ENCODE peak calls at places on chromosomes 3 and 15, in nine cellular contexts. A is AG10803, F is A549, G is RWPE1, N is tibial nerve, Y is hepatocyte, D is astrocyte of the spinal cord, W is Caco-2, J is foreskin fibroblast. L is an unnamed sample.

GRCh38 chr3:16552757-16553156 is 39.3 kb upstream of the RFTN1 start:
- DNase-seq in A (no peak), F (no peak), G (no peak), N (no peak), Y (no peak), D (no peak), W (no peak), J (no peak), L (no peak)

GRCh38 chr3:64936570-64936969 is 248.8 kb upstream of the ADAMTS9 start:
- DNase-seq in A (no peak), F (no peak), G (no peak), N (no peak), Y (no peak), D (peak), W (no peak), J (peak), L (no peak)

GRCh38 chr3:150177673-150178378 is 207.1 kb upstream of the PFN2 start:
- DNase-seq in A (peak), F (peak), G (peak), N (no peak), Y (no peak), D (peak), W (no peak), J (peak), L (peak)

GRCh38 chr3:16336876-16337275 is 71.9 kb downstream of the OXNAD1 start:
- DNase-seq in A (no peak), F (no peak), G (no peak), N (no peak), Y (no peak), D (no peak), W (no peak), J (no peak), L (no peak)

GRCh38 chr3:187015903-187016638 is 85.7 kb downstream of the ST6GAL1 start:
- DNase-seq in A (no peak), F (no peak), G (no peak), N (no peak), Y (no peak), D (no peak), W (no peak), J (no peak), L (no peak)

GRCh38 chr3:71859128-71859519 is 74.2 kb upstream of the PROK2 start:
- DNase-seq in A (peak), F (peak), G (no peak), N (no peak), Y (peak), D (no peak), W (no peak), J (no peak), L (no peak)

GRCh38 chr15:92062505-92062904 is 209.0 kb downstream of the SLCO3A1 start:
- DNase-seq in A (no peak), F (no peak), G (no peak), N (no peak), Y (no peak), D (no peak), W (no peak), J (no peak), L (no peak)

GRCh38 chr3:30426319-30426993 is 179.9 kb upstream of the TGFBR2 start:
- DNase-seq in A (peak), F (no peak), G (no peak), N (peak), Y (peak), D (peak), W (no peak), J (peak), L (peak)

GRCh38 chr3:133892546-133893231 is 3.0 kb downstream of the RAB6B start:
- DNase-seq in A (no peak), F (no peak), G (no peak), N (no peak), Y (no peak), D (no peak), W (no peak), J (no peak), L (no peak)

GRCh38 chr3:110783541-110783940 is 288.1 kb upstream of the NECTIN3 start:
- DNase-seq in A (no peak), F (no peak), G (no peak), N (no peak), Y (no peak), D (no peak), W (no peak), J (no peak), L (no peak)

GRCh38 chr3:71587958-71588357 is 4.4 kb upstream of the FOXP1 start:
- DNase-seq in A (no peak), F (no peak), G (no peak), N (no peak), Y (no peak), D (peak), W (no peak), J (no peak), L (no peak)

GRCh38 chr15:28020644-28021043 is 78.5 kb downstream of the OCA2 start:
- DNase-seq in A (no peak), F (no peak), G (no peak), N (no peak), Y (no peak), D (peak), W (no peak), J (no peak), L (no peak)

GRCh38 chr3:111568906-111569305 is 26.2 kb downstream of the ZBED2 start:
- DNase-seq in A (no peak), F (no peak), G (no peak), N (no peak), Y (no peak), D (no peak), W (no peak), J (no peak), L (no peak)

GRCh38 chr3:123028233-123028828 is 768 bp upstream of the SEMA5B start:
- DNase-seq in A (peak), F (peak), G (peak), N (peak), Y (peak), D (peak), W (peak), J (peak), L (peak)

GRCh38 chr3:126914226-126914625 is 68.7 kb upstream of the PLXNA1 start:
- DNase-seq in A (no peak), F (no peak), G (no peak), N (no peak), Y (no peak), D (no peak), W (no peak), J (no peak), L (no peak)

GRCh38 chr3:39186692-39187151 is 5.7 kb downstream of the XIRP1 start:
- DNase-seq in A (no peak), F (no peak), G (no peak), N (no peak), Y (no peak), D (no peak), W (no peak), J (no peak), L (no peak)

GRCh38 chr3:171807806-171808205 is 2.5 kb downstream of the PLD1 start:
- DNase-seq in A (no peak), F (no peak), G (no peak), N (no peak), Y (no peak), D (no peak), W (no peak), J (no peak), L (no peak)

GRCh38 chr3:121488628-121489027 is 57.2 kb downstream of the POLQ start:
- DNase-seq in A (no peak), F (no peak), G (peak), N (no peak), Y (peak), D (no peak), W (peak), J (no peak), L (no peak)

GRCh38 chr3:71132995-71133730 is 450.4 kb downstream of the FOXP1 start:
- DNase-seq in A (no peak), F (no peak), G (no peak), N (no peak), Y (no peak), D (no peak), W (no peak), J (no peak), L (no peak)

GRCh38 chr15:94943863-94944262 is 712.5 kb downstream of the MCTP2 start:
- DNase-seq in A (no peak), F (no peak), G (no peak), N (no peak), Y (no peak), D (no peak), W (no peak), J (no peak), L (no peak)

GRCh38 chr15:20294651-20295237 is 246.9 kb downstream of the GOLGA6L6 start:
- DNase-seq in A (no peak), F (no peak), G (no peak), N (no peak), Y (peak), D (no peak), W (peak), J (no peak), L (no peak)

GRCh38 chr15:100241572-100242479 is 99.9 kb downstream of the ADAMTS17 start:
- DNase-seq in A (no peak), F (peak), G (peak), N (peak), Y (peak), D (peak), W (peak), J (no peak), L (no peak)

GRCh38 chr3:14428087-14429067 is 26.0 kb downstream of the SLC6A6 start:
- DNase-seq in A (no peak), F (no peak), G (no peak), N (no peak), Y (no peak), D (peak), W (no peak), J (peak), L (no peak)

DNA sequence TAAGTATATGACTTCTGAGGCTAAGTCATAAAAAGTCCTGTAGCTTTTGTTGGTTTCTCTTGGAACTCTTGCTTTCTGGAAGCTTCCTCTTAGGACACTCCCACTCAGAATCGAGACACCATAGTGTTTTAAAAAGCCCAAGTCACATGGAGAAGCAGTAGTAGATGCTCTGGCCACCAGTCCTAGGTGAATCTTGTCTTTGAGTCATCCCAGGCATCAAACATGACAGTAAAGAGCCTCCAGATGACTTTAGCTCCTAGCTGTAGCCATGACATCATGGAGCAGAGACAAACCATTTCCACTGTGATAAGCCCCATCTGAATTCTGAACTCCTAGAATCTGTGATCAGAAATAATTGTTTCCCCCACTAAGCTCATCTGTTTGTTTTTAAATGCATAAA is 42.1 kb downstream of the ISL2 start:
- DNase-seq in A (no peak), F (no peak), G (no peak), N (no peak), Y (no peak), D (no peak), W (no peak), J (no peak), L (no peak)
- TF ChIP-seq CTCF in A (no peak), F (no peak), G (no peak), N (no peak), Y (no peak), D (no peak), W (no peak), J (no peak), L (no peak)

GRCh38 chr15:62165029-62165792 is at the start of gene C2CD4B:
- DNase-seq in A (no peak), F (peak), G (no peak), N (no peak), Y (peak), D (no peak), W (peak), J (no peak), L (no peak)
- TF ChIP-seq CTCF in A (no peak), F (no peak), G (no peak), N (no peak), Y (peak), D (no peak), W (no peak), J (no peak), L (no peak)

GRCh38 chr3:40588406-40588805 is 63.6 kb downstream of the ZNF621 start:
- DNase-seq in A (no peak), F (no peak), G (peak), N (no peak), Y (peak), D (no peak), W (peak), J (no peak), L (no peak)
- TF ChIP-seq CTCF in A (no peak), F (no peak), G (no peak), N (no peak), Y (peak), D (no peak), W (peak), J (no peak), L (no peak)

GRCh38 chr3:196288141-196288460 is 575 bp upstream of the PCYT1A start:
- DNase-seq in A (peak), F (no peak), G (no peak), N (no peak), Y (no peak), D (no peak), W (no peak), J (no peak), L (no peak)
- TF ChIP-seq CTCF in A (no peak), F (no peak), G (no peak), N (no peak), Y (no peak), D (no peak), W (no peak), J (no peak), L (no peak)

GRCh38 chr3:42749025-42749752 is 23.9 kb downstream of the CCDC13 start:
- DNase-seq in A (no peak), F (no peak), G (no peak), N (no peak), Y (no peak), D (no peak), W (no peak), J (no peak), L (no peak)

GRCh38 chr3:42751609-42752008 is 21.4 kb downstream of the CCDC13 start:
- DNase-seq in A (no peak), F (no peak), G (no peak), N (no peak), Y (no peak), D (no peak), W (no peak), J (no peak), L (no peak)

GRCh38 chr3:42750834-42751233 is 22.2 kb downstream of the CCDC13 start:
- DNase-seq in A (no peak), F (no peak), G (no peak), N (no peak), Y (no peak), D (no peak), W (no peak), J (no peak), L (no peak)

GRCh38 chr3:42747581-42747980 is 25.5 kb downstream of the CCDC13 start:
- DNase-seq in A (no peak), F (no peak), G (no peak), N (no peak), Y (no peak), D (no peak), W (no peak), J (no peak), L (no peak)

GRCh38 chr3:42749753-42750231 is 23.3 kb downstream of the CCDC13 start:
- DNase-seq in A (peak), F (no peak), G (peak), N (no peak), Y (no peak), D (no peak), W (peak), J (peak), L (peak)
- TF ChIP-seq CTCF in A (peak), F (peak), G (peak), N (peak), Y (peak), D (peak), W (peak), J (peak), L (peak)

GRCh38 chr3:66753670-66754069 is 244.4 kb upstream of the KBTBD8 start:
- DNase-seq in A (no peak), F (no peak), G (no peak), N (no peak), Y (no peak), D (no peak), W (no peak), J (no peak), L (no peak)

GRCh38 chr3:66748175-66748876 is 247.5 kb upstream of the LRIG1 start:
- DNase-seq in A (peak), F (no peak), G (no peak), N (no peak), Y (no peak), D (no peak), W (no peak), J (no peak), L (no peak)

GRCh38 chr3:66754613-66755012 is 243.5 kb upstream of the KBTBD8 start:
- DNase-seq in A (no peak), F (no peak), G (no peak), N (no peak), Y (no peak), D (no peak), W (no peak), J (no peak), L (no peak)

GRCh38 chr3:66755924-66756323 is 242.2 kb upstream of the KBTBD8 start:
- DNase-seq in A (no peak), F (no peak), G (no peak), N (no peak), Y (no peak), D (no peak), W (no peak), J (no peak), L (no peak)

DNA sequence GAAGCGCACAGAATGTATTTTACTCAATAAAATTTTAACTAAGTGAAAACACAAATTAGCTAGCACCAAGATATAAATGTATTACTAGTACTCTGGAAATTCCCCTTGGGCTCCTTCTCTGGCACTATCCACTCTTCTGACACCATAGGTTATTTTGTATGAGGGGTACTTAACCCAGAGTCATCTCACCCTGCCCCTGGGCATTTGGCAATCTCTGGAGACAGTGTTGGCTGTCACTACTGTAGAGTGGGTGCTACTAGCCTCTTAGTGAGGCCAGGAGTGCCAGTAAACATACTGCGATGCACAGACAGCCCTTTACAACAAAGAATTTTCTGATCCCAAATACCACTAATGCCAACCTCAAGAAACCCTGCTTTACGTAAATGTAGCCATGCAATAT is 246.3 kb upstream of the KBTBD8 start:
- DNase-seq in A (no peak), F (no peak), G (no peak), N (no peak), Y (no peak), D (no peak), W (no peak), J (no peak), L (no peak)
- TF ChIP-seq CTCF in A (no peak), F (no peak), G (no peak), N (no peak), Y (no peak), D (no peak), W (no peak), J (no peak), L (no peak)